ENCODE peak calls at places on chromosomes 11 and 22, in five cellular contexts. I, Q, N, M and J are unnamed samples.
A peak's percentile ranks its signal among the peaks of the same experiment; 100 is the strongest.

GRCh38 chr11:107821199-107821926 is 37.2 kb downstream of the SLC35F2 start:
- DNase-seq in M (peak; percentile 60), I (no peak), Q (no peak), N (no peak), J (no peak)

GRCh38 chr22:17891427-17892167 is 117.3 kb upstream of the BID start:
- DNase-seq in N (no peak), M (no peak), Q (peak; percentile 37), I (peak; percentile 39), J (no peak)

GRCh38 chr11:35036642-35037041 is 102.3 kb upstream of the CD44 start:
- DNase-seq in N (no peak), M (no peak), Q (no peak), I (no peak), J (no peak)

GRCh38 chr11:116052603-116053537 is 548.7 kb upstream of the CADM1 start:
- DNase-seq in I (no peak), Q (no peak), M (no peak), N (no peak), J (no peak)

GRCh38 chr11:117528061-117528780 is 200.6 kb downstream of the CEP164 start:
- DNase-seq in I (no peak), Q (peak; percentile 48), M (peak; percentile 7), N (no peak), J (no peak)

GRCh38 chr11:107359701-107360100 is 97.9 kb downstream of the CWF19L2 start:
- DNase-seq in M (no peak), I (no peak), N (no peak), Q (no peak), J (no peak)

GRCh38 chr11:114277637-114278341 is 18.4 kb upstream of the NNMT start:
- DNase-seq in Q (no peak), N (no peak), M (no peak), I (no peak), J (no peak)

GRCh38 chr22:42758929-42759629 is 38.4 kb upstream of the A4GALT start:
- DNase-seq in I (no peak), M (peak; percentile 72), Q (no peak), N (no peak), J (no peak)

GRCh38 chr22:25057013-25057881 is 104.7 kb downstream of the KIAA1671 start:
- DNase-seq in N (peak; percentile 56), I (peak; percentile 70), M (peak; percentile 31), Q (peak; percentile 45), J (peak; percentile 76)

GRCh38 chr11:128471138-128471661 is 116.2 kb downstream of the ETS1 start:
- DNase-seq in Q (no peak), I (no peak), M (no peak), N (no peak), J (no peak)

GRCh38 chr11:111422494-111423249 is 43.6 kb upstream of the POU2AF1 start:
- DNase-seq in Q (peak; percentile 49), I (peak; percentile 69), M (peak; percentile 23), N (no peak), J (peak; percentile 6)

GRCh38 chr22:23225724-23226496 is 45.6 kb downstream of the BCR start:
- DNase-seq in Q (no peak), I (no peak), N (peak; percentile 38), M (peak; percentile 64), J (peak; percentile 36)

GRCh38 chr11:64619196-64619595 is 28.2 kb downstream of the SLC22A12 start:
- DNase-seq in Q (no peak), M (no peak), I (no peak), N (no peak), J (no peak)

GRCh38 chr11:94767292-94767690 is 865 bp upstream of the AMOTL1 start:
- DNase-seq in M (no peak), I (no peak), N (no peak), Q (no peak), J (no peak)

GRCh38 chr11:5420993-5421392 is 918 bp upstream of the OR51Q1 start:
- DNase-seq in I (no peak), M (no peak), N (no peak), Q (no peak), J (no peak)

GRCh38 chr11:103959279-103959930 is 77.0 kb upstream of the DDI1 start:
- DNase-seq in I (no peak), M (peak; percentile 85), N (no peak), Q (no peak), J (no peak)

GRCh38 chr22:19879996-19880785 is 25.5 kb upstream of the GNB1L start:
- DNase-seq in N (no peak), M (no peak), I (no peak), Q (no peak), J (no peak)

GRCh38 chr11:65182258-65183170 is 786 bp downstream of the CAPN1 start:
- DNase-seq in N (no peak), I (peak; percentile 68), M (no peak), Q (peak; percentile 55), J (no peak)

GRCh38 chr11:2913029-2913431 is 16.2 kb downstream of the PHLDA2 start:
- DNase-seq in I (peak; percentile 45), M (peak; percentile 74), N (no peak), Q (no peak), J (no peak)

GRCh38 chr11:121928597-121929580 is 187.1 kb downstream of the BLID start:
- DNase-seq in M (no peak), N (no peak), Q (no peak), I (no peak), J (no peak)